ENCODE peak calls at places on chromosomes 1 and 21, in seven cellular contexts. E is fibroblast of the aortic adventitia, F is hepatic stellate cell, X is spleen, U is fibroblast of mammary gland, B is cardiac fibroblast, M is endothelial cell. S is an unnamed sample.

GRCh38 chr1:56524263-56524662 is 55.1 kb downstream of the PLPP3 start:
- DNase-seq in B (no peak), U (no peak), F (no peak), M (no peak), X (no peak), E (no peak), S (no peak)

GRCh38 chr1:184483101-184483813 is 96.4 kb downstream of the C1orf21 start:
- DNase-seq in F (no peak), X (no peak), E (peak), M (no peak), B (peak), U (peak), S (no peak)

GRCh38 chr21:38531610-38532009 is 33.3 kb upstream of the ERG start:
- DNase-seq in U (peak), E (peak), F (no peak), B (peak), X (no peak), M (no peak), S (no peak)

GRCh38 chr1:23627065-23627464 is 64.5 kb upstream of the RPL11 start:
- DNase-seq in M (no peak), E (no peak), B (no peak), F (no peak), U (no peak), X (no peak), S (no peak)

GRCh38 chr21:24045775-24046215 is 1561.5 kb downstream of the MRPL39 start:
- DNase-seq in E (peak), F (peak), U (peak), B (peak), M (peak), X (peak), S (peak)

GRCh38 chr21:33350676-33351075 is 25.9 kb downstream of the IFNAR1 start:
- DNase-seq in U (no peak), E (no peak), X (no peak), F (no peak), B (no peak), M (no peak), S (no peak)

GRCh38 chr21:24205317-24205716 is 1402.0 kb downstream of the MRPL39 start:
- DNase-seq in X (no peak), B (no peak), M (no peak), E (no peak), F (no peak), U (no peak), S (no peak)

GRCh38 chr21:32330784-32331311 is 32.2 kb downstream of the MRAP start:
- DNase-seq in B (no peak), U (no peak), F (no peak), E (no peak), X (no peak), M (no peak), S (no peak)

GRCh38 chr1:56836359-56836758 is 17.2 kb upstream of the FYB2 start:
- DNase-seq in B (no peak), E (no peak), F (no peak), X (no peak), U (no peak), M (no peak), S (no peak)

GRCh38 chr1:3852091-3852490 is 4.9 kb downstream of the CEP104 start:
- DNase-seq in U (no peak), E (no peak), X (no peak), B (no peak), F (no peak), M (no peak), S (no peak)

GRCh38 chr1:12499574-12500245 is 118.3 kb downstream of the DHRS3 start:
- DNase-seq in E (peak), U (peak), M (no peak), X (no peak), B (no peak), F (no peak), S (no peak)

GRCh38 chr1:172966844-172967540 is 83.7 kb downstream of the TNFSF18 start:
- DNase-seq in M (no peak), E (peak), B (no peak), X (no peak), F (no peak), U (peak), S (no peak)

GRCh38 chr1:154328318-154329151 is 3.2 kb downstream of the ATP8B2 start:
- DNase-seq in F (peak), B (peak), M (peak), X (peak), U (peak), E (peak), S (peak)

GRCh38 chr1:230458509-230458908 is 32.4 kb upstream of the PGBD5 start:
- DNase-seq in E (no peak), B (peak), F (no peak), M (no peak), X (no peak), U (peak), S (no peak)

GRCh38 chr21:26513212-26513611 is 59.9 kb downstream of the CYYR1 start:
- DNase-seq in M (no peak), F (no peak), E (peak), U (peak), X (no peak), B (peak), S (no peak)

GRCh38 chr1:182507685-182508084 is 57.7 kb downstream of the RGSL1 start:
- DNase-seq in F (no peak), M (no peak), B (peak), U (peak), E (peak), X (no peak), S (no peak)

GRCh38 chr1:60978421-60979357 is 103.7 kb upstream of the NFIA start:
- DNase-seq in U (peak), E (peak), B (peak), X (no peak), F (peak), M (peak), S (peak)

GRCh38 chr21:42112857-42113256 is 41.7 kb downstream of the UMODL1 start:
- DNase-seq in B (peak), X (no peak), E (peak), U (peak), F (peak), M (no peak), S (peak)

GRCh38 chr1:29761159-29761928 is 525.0 kb downstream of the PTPRU start:
- DNase-seq in X (no peak), E (no peak), U (no peak), M (no peak), F (no peak), B (no peak), S (no peak)

GRCh38 chr1:185215911-185216310 is 58.9 kb downstream of the SWT1 start:
- DNase-seq in X (no peak), F (no peak), M (no peak), B (no peak), E (no peak), U (peak), S (no peak)

GRCh38 chr1:219885680-219886079 is 42.7 kb downstream of the SLC30A10 start:
- DNase-seq in X (no peak), U (no peak), E (no peak), M (no peak), F (no peak), B (no peak), S (no peak)

GRCh38 chr1:40855513-40855912 is 6.7 kb downstream of the CITED4 start:
- DNase-seq in U (no peak), X (no peak), B (no peak), M (no peak), E (no peak), F (no peak), S (no peak)

GRCh38 chr1:16180291-16180824 is 24.5 kb upstream of the EPHA2 start:
- DNase-seq in B (no peak), X (no peak), M (no peak), U (peak), F (peak), E (no peak), S (no peak)

GRCh38 chr1:67227196-67227595 is 60.9 kb downstream of the IL23R start:
- DNase-seq in B (peak), E (peak), M (no peak), F (no peak), U (peak), X (no peak), S (no peak)

GRCh38 chr1:178101266-178101630 is 7.3 kb downstream of the RASAL2 start:
- DNase-seq in X (no peak), U (no peak), B (no peak), M (no peak), F (no peak), E (peak), S (no peak)

GRCh38 chr1:198333744-198334143 is 176.9 kb downstream of the NEK7 start:
- DNase-seq in M (no peak), B (no peak), E (peak), U (peak), X (no peak), F (peak), S (no peak)

GRCh38 chr1:16145988-16146887 is 9.6 kb downstream of the EPHA2 start:
- DNase-seq in M (peak), U (peak), E (peak), B (peak), F (peak), X (no peak), S (no peak)

GRCh38 chr1:54499097-54500029 is 48.7 kb upstream of the ACOT11 start:
- DNase-seq in F (peak), E (peak), M (peak), B (peak), X (no peak), U (peak), S (peak)

GRCh38 chr1:100628631-100629081 is 90.7 kb downstream of the GPR88 start:
- DNase-seq in E (no peak), M (no peak), F (no peak), B (no peak), U (peak), X (no peak), S (no peak)

GRCh38 chr1:84757301-84757700 is 67.0 kb upstream of the SSX2IP start:
- DNase-seq in E (no peak), M (no peak), U (no peak), X (no peak), F (no peak), B (no peak), S (peak)

S was measured in cerebellar cortex.